ENCODE peak calls at places on chromosomes 16 and 17, in seven cellular contexts. X is CD8-positive, alpha-beta T cell; U is progenitor cell of endocrine pancreas; L is AG10803; D is A549; G is endothelial cell; Y is ovary. S is an unnamed sample.

GRCh38 chr17:5122586-5123342 is 6.9 kb downstream of the USP6 start:
- DNase-seq in G (peak; percentile 33), Y (peak; percentile 19), L (no peak), D (no peak), X (no peak), U (peak; percentile 20), S (peak; percentile 31)

GRCh38 chr16:48523415-48524204 is 86.4 kb downstream of the N4BP1 start:
- DNase-seq in L (no peak), D (no peak), X (no peak), U (no peak), Y (no peak), G (no peak), S (no peak)

GRCh38 chr16:48607056-48607825 is 2.7 kb downstream of the N4BP1 start:
- DNase-seq in Y (no peak), U (no peak), G (no peak), L (peak; percentile 79), D (peak; percentile 37), X (no peak), S (no peak)

GRCh38 chr17:82118815-82119380 is 20.9 kb upstream of the FASN start:
- DNase-seq in X (no peak), L (no peak), D (no peak), G (no peak), Y (no peak), U (no peak), S (no peak)

GRCh38 chr17:28499684-28500357 is 6.3 kb upstream of the FOXN1 start:
- DNase-seq in G (no peak), L (no peak), U (no peak), X (no peak), Y (no peak), D (no peak), S (no peak)

GRCh38 chr17:68248886-68249872 is 1.3 kb downstream of the AMZ2 start:
- DNase-seq in X (no peak), L (no peak), Y (no peak), D (no peak), G (no peak), U (no peak), S (no peak)

GRCh38 chr17:72430611-72431432 is 310.0 kb downstream of the SOX9 start:
- DNase-seq in X (no peak), L (no peak), G (no peak), Y (no peak), U (no peak), D (no peak), S (no peak)

GRCh38 chr16:54928421-54929089 is 2.1 kb upstream of the IRX5 start:
- DNase-seq in X (no peak), U (no peak), G (peak; percentile 77), D (peak; percentile 69), L (peak; percentile 66), Y (peak; percentile 54), S (peak; percentile 38)

GRCh38 chr17:10681866-10682446 is 15.4 kb downstream of the SCO1 start:
- DNase-seq in X (no peak), D (no peak), Y (no peak), L (peak; percentile 89), G (no peak), U (no peak), S (no peak)

GRCh38 chr16:56012479-56012811 is 137.3 kb upstream of the CES5A start:
- DNase-seq in D (no peak), U (no peak), X (no peak), L (no peak), G (no peak), Y (no peak), S (no peak)

GRCh38 chr17:39486242-39486641 is 25.0 kb downstream of the CDK12 start:
- DNase-seq in U (no peak), G (no peak), D (peak; percentile 17), Y (no peak), L (peak; percentile 86), X (no peak), S (no peak)

GRCh38 chr16:15610369-15610871 is 32.5 kb downstream of the MARF1 start:
- DNase-seq in X (no peak), D (no peak), L (peak; percentile 26), U (no peak), Y (no peak), G (no peak), S (no peak)

GRCh38 chr16:12094537-12095265 is 118.2 kb downstream of the SNX29 start:
- DNase-seq in X (no peak), Y (no peak), L (peak; percentile 33), U (no peak), D (no peak), G (no peak), S (no peak)

GRCh38 chr16:81237282-81237681 is 1.2 kb upstream of the BCO1 start:
- DNase-seq in U (no peak), L (peak; percentile 5), G (no peak), X (no peak), Y (no peak), D (no peak), S (no peak)

GRCh38 chr16:66946541-66946940 is 11.2 kb downstream of the CES2 start:
- DNase-seq in U (no peak), D (no peak), L (no peak), Y (no peak), G (no peak), X (no peak), S (no peak)

GRCh38 chr16:20740007-20740883 is 1.4 kb downstream of the THUMPD1 start:
- DNase-seq in D (peak; percentile 17), G (peak; percentile 9), Y (no peak), X (no peak), L (peak; percentile 3), U (no peak), S (no peak)

GRCh38 chr17:47604268-47604927 is 45.3 kb upstream of the KPNB1 start:
- DNase-seq in D (no peak), U (no peak), Y (no peak), G (no peak), X (no peak), L (peak; percentile 22), S (no peak)

GRCh38 chr17:9702916-9703780 is 57.8 kb downstream of the USP43 start:
- DNase-seq in L (no peak), Y (no peak), D (no peak), X (no peak), U (no peak), G (no peak), S (no peak)

DNA sequence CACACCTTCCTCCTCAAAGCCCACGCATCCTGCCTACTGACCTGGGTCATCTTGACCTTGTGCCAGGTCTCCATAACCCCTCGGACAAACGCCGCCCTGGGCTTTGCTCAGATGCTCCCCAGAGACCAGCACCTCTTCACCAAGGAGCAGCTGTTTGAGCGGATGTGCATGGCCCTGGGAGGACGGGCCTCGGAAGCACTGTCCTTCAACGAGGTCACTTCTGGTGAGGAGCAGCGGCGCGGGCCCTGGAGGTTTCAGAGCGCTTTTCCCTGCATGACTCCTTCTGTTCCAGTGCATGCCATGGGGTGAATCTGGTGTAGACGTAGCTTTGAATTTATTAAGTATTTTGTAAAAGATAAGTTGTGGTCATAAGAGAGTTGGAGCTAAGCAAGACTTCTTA is 7.6 kb upstream of the RPL13 start:
- DNase-seq in D (no peak), L (no peak), U (no peak), Y (no peak), G (no peak), X (no peak), S (no peak)
- TF ChIP-seq CTCF in D (no peak), L (no peak), U (no peak), Y (no peak), G (no peak), X (no peak), S (no peak)

GRCh38 chr17:1150863-1151685 is 28.7 kb downstream of the ABR start:
- DNase-seq in L (no peak), G (peak; percentile 25), X (no peak), U (no peak), D (no peak), Y (no peak), S (no peak)

GRCh38 chr17:1146551-1147265 is 33.1 kb downstream of the ABR start:
- DNase-seq in L (no peak), U (no peak), X (no peak), G (no peak), D (no peak), Y (no peak), S (no peak)

GRCh38 chr17:1149869-1150268 is 29.9 kb downstream of the ABR start:
- DNase-seq in L (no peak), U (no peak), G (no peak), X (no peak), D (no peak), Y (no peak), S (no peak)

GRCh38 chr17:1145311-1145986 is 34.3 kb downstream of the ABR start:
- DNase-seq in Y (no peak), X (no peak), U (no peak), D (no peak), L (no peak), G (no peak), S (no peak)

GRCh38 chr17:1147664-1148063 is 32.1 kb downstream of the ABR start:
- DNase-seq in U (no peak), G (peak; percentile 73), Y (no peak), X (no peak), D (peak; percentile 88), L (peak; percentile 20), S (peak; percentile 56)
- TF ChIP-seq CTCF in U (peak; percentile 50), G (no peak), Y (no peak), X (no peak), D (peak; percentile 74), L (peak; percentile 39), S (peak; percentile 58)

DNA sequence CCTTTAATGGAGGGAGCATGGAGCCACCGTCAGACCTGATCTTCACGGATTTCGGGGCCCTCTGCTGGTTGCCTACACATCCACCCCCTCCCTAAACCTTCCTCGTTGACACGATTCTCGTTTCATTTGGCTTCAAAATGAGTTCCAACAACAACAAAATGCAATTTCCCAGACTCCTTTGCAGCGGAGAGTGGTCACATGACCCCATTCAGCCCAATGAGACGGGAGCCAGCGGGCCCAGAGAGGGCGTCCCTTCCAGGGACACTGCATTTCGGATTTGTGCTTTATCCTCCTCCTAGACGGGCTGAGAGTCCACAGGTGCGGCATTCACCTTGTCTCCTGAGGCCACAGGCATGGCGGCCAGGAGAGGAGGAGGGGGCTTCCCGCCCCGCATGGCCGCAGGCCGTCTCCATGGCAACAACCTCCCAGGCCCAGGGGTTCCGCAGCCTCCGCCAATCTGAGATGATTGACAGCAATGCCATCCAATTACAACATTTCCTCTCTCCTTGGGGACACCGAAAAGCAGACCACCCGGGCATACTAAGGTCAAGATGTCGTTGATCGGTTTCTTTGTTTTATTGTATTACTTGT is 259.8 kb downstream of the C16orf95 start:
- DNase-seq in D (no peak), U (no peak), X (no peak), Y (no peak), L (peak; percentile 9), G (no peak), S (no peak)
- TF ChIP-seq CTCF in D (no peak), U (no peak), X (no peak), Y (no peak), L (no peak), G (no peak), S (no peak)

DNA sequence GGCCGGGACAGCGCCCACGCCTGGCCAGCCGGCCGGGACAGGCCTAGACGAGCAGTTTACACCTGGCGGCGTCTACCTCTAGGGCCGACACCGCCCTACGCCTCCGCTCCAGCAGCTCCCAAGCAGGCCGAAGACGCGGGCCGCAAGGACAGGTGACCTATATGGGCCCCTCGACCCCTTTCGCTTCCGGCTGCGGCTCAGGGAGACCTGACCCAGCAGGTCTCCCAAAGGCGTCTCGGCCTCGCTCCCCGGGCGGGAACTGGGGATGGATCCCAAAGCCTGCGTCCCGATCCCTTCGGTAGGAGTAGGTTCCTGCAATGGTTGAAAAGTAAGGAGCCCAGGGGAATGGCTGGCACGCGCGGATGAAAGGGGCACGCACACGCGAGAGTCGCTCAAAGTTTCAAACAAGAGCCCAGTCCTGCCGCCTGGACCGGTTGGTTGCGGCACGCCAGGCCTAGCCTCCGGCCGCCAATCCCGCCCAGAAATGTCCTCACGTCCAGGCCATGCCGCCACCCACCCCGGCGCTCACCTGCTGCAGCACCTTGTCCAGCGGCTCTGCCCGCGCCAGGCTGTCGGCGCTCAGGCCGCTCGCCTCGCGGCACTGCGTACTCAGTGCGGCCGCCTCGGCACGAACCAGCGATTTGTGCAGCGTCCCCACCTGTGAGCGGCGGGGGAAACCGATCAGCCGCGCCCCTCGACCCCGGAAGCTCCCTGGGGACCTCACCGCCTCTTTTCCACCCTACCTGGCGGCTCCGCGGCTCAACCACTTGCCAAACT is 634 bp downstream of the ESRP2 start:
- DNase-seq in U (peak; percentile 42), G (no peak), X (no peak), D (no peak), Y (no peak), L (no peak), S (no peak)
- TF ChIP-seq CTCF in U (peak; percentile 46), G (no peak), X (no peak), D (no peak), Y (no peak), L (no peak), S (no peak)

S was measured in neural crest cell.